ENCODE peak calls at places on chromosome 1, in five cellular contexts. Q, O, B, X and V are unnamed samples.

GRCh38 chr1:64536217-64536835 is 66.4 kb downstream of the CACHD1 start:
- DNase-seq in X (no peak), Q (no peak), B (no peak), O (no peak), V (no peak)

GRCh38 chr1:219397511-219397910 is 215.4 kb downstream of the ZC3H11B start:
- DNase-seq in Q (no peak), O (no peak), X (no peak), B (no peak), V (no peak)

GRCh38 chr1:25729045-25729444 is 70.9 kb upstream of the SELENON start:
- DNase-seq in O (no peak), Q (no peak), X (no peak), B (no peak), V (no peak)

GRCh38 chr1:17597651-17598050 is 58.2 kb downstream of the ARHGEF10L start:
- DNase-seq in X (no peak), O (no peak), Q (no peak), B (no peak), V (no peak)

GRCh38 chr1:193437785-193438184 is 251.4 kb upstream of the B3GALT2 start:
- DNase-seq in X (no peak), Q (no peak), O (no peak), B (no peak), V (no peak)

GRCh38 chr1:22142315-22143064 is 407 bp downstream of the WNT4 start:
- DNase-seq in O (no peak), X (no peak), B (peak; percentile 21), Q (no peak), V (peak; percentile 28)

GRCh38 chr1:236887081-236887480 is 92.0 kb downstream of the MTR start:
- DNase-seq in B (no peak), Q (no peak), O (no peak), X (no peak), V (no peak)

GRCh38 chr1:177973585-177973984 is 3.7 kb upstream of the SEC16B start:
- DNase-seq in Q (no peak), O (no peak), B (no peak), X (no peak), V (no peak)

GRCh38 chr1:103177146-103177850 is 69.0 kb upstream of the COL11A1 start:
- DNase-seq in B (no peak), O (no peak), X (no peak), Q (no peak), V (no peak)

GRCh38 chr1:115456441-115456961 is 118.5 kb upstream of the NGF start:
- DNase-seq in X (no peak), B (peak; percentile 26), Q (no peak), O (no peak), V (no peak)

GRCh38 chr1:25795227-25795626 is 4.8 kb upstream of the SELENON start:
- DNase-seq in Q (no peak), B (no peak), X (no peak), O (no peak), V (no peak)

GRCh38 chr1:117010310-117010969 is 8.9 kb downstream of the CD101 start:
- DNase-seq in Q (no peak), B (no peak), O (no peak), X (no peak), V (no peak)

GRCh38 chr1:62882161-62882560 is 98.2 kb downstream of the ATG4C start:
- DNase-seq in Q (no peak), B (no peak), O (no peak), X (no peak), V (no peak)

GRCh38 chr1:63746129-63746864 is 27.5 kb upstream of the ROR1 start:
- DNase-seq in X (peak; percentile 88), B (peak; percentile 98), O (peak; percentile 82), Q (no peak), V (peak; percentile 94)

GRCh38 chr1:20366766-20367602 is 76.3 kb downstream of the VWA5B1 start:
- DNase-seq in Q (no peak), O (no peak), X (peak; percentile 58), B (peak; percentile 46), V (peak; percentile 49)

GRCh38 chr1:174692313-174692712 is 244.5 kb downstream of the GPR52 start:
- DNase-seq in B (peak; percentile 10), O (no peak), Q (no peak), X (peak; percentile 41), V (peak; percentile 67)

GRCh38 chr1:199687321-199687720 is 340.2 kb upstream of the NR5A2 start:
- DNase-seq in O (no peak), X (peak; percentile 16), B (peak; percentile 28), Q (no peak), V (peak; percentile 25)

GRCh38 chr1:65105596-65105995 is 42.4 kb upstream of the AK4 start:
- DNase-seq in Q (no peak), X (no peak), B (no peak), O (no peak), V (peak; percentile 4)

GRCh38 chr1:221419513-221420088 is 322.3 kb downstream of the DUSP10 start:
- DNase-seq in Q (no peak), B (peak; percentile 86), O (no peak), X (peak; percentile 88), V (peak; percentile 45)

GRCh38 chr1:174519845-174520244 is 72.1 kb downstream of the GPR52 start:
- DNase-seq in B (no peak), O (no peak), X (no peak), Q (peak; percentile 57), V (no peak)

GRCh38 chr1:109954180-109954579 is 30.4 kb upstream of the AHCYL1 start:
- DNase-seq in B (no peak), Q (peak; percentile 51), O (no peak), X (no peak), V (no peak)

GRCh38 chr1:171251042-171251740 is 2.9 kb downstream of the FMO1 start:
- DNase-seq in X (peak; percentile 20), B (peak; percentile 19), Q (no peak), O (no peak), V (peak; percentile 41)

GRCh38 chr1:47703161-47703825 is 265.4 kb downstream of the FOXD2 start:
- DNase-seq in B (no peak), Q (no peak), O (no peak), X (peak; percentile 14), V (no peak)

GRCh38 chr1:59475737-59476136 is 178.8 kb downstream of the FGGY start:
- DNase-seq in O (no peak), Q (no peak), B (peak; percentile 18), X (no peak), V (no peak)

GRCh38 chr1:2548068-2548589 is 8.0 kb upstream of the TNFRSF14 start:
- DNase-seq in X (peak; percentile 62), O (no peak), B (peak; percentile 55), Q (peak; percentile 87), V (peak; percentile 73)

GRCh38 chr1:235597867-235598553 is 51.6 kb downstream of the GNG4 start:
- DNase-seq in Q (no peak), O (no peak), B (peak; percentile 33), X (peak; percentile 57), V (peak; percentile 71)

GRCh38 chr1:211352985-211353515 is 26.4 kb downstream of the TRAF5 start:
- DNase-seq in B (no peak), X (no peak), Q (no peak), O (no peak), V (peak; percentile 23)

GRCh38 chr1:83497563-83497962 is 501.4 kb downstream of the TTLL7 start:
- DNase-seq in O (no peak), X (peak; percentile 37), Q (no peak), B (no peak), V (peak; percentile 36)
- TF ChIP-seq CTCF in O (peak; percentile 23), X (no peak), Q (no peak), B (peak; percentile 15), V (peak; percentile 63)

DNA sequence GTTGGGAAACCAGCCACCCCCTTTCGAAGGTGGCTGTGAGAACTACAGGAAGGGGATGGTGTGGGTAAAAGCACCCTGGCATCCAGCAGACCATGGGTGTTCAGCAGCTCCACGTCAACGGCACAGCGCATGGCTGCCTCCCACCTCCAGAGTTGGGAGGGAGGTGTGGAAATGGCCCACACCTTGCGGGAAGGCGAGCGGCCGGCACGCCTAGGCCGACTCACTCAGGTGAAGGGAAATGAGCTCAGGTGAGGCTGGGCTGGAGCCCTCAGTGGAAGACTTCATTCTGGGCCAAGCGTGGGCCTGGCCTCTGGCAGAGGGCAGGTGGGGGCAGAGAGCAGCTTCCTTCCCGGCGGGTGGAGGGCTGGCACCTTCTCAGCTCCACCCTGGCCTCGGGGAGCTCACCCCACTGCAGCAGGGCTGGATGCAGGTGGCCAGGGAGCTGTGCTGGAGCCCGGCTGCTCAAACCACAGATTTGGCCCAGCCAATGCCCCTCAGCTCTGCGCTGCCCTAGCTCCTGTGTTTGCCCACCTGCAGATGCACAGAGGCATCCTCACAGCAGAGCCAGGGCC is 24.8 kb upstream of the ALDH4A1 start:
- DNase-seq in O (no peak), Q (no peak), B (no peak), X (no peak), V (no peak)
- H3K4me3 ChIP-seq in O (no peak overlapping the region), Q (no peak overlapping the region), B (no peak overlapping the region), X (peak overlapping the region; percentile 28), V (no peak overlapping the region)

GRCh38 chr1:241985787-241986186 is 13.1 kb downstream of the MAP1LC3C start:
- DNase-seq in O (no peak), B (peak; percentile 41), X (peak; percentile 58), Q (no peak), V (peak; percentile 71)
- TF ChIP-seq CTCF in O (peak; percentile 61), B (peak; percentile 70), X (peak; percentile 50), Q (peak; percentile 56), V (peak; percentile 78)

GRCh38 chr1:150516616-150517015 is 1.1 kb downstream of the FALEC start:
- DNase-seq in Q (no peak), B (peak; percentile 19), X (no peak), O (no peak), V (peak; percentile 72)
- H3K4me3 ChIP-seq in Q (no peak overlapping the region), B (peak overlapping the region; percentile 57), X (peak overlapping the region; percentile 67), O (no peak overlapping the region), V (peak overlapping the region; percentile 79)

GRCh38 chr1:214544791-214545190 is 6.6 kb downstream of the PTPN14 start:
- DNase-seq in O (no peak), Q (no peak), X (no peak), B (no peak), V (no peak)

GRCh38 chr1:214546886-214547641 is 4.3 kb downstream of the PTPN14 start:
- DNase-seq in B (no peak), O (no peak), Q (no peak), X (peak; percentile 40), V (no peak)

GRCh38 chr1:214546076-214546475 is 5.3 kb downstream of the PTPN14 start:
- DNase-seq in Q (no peak), B (no peak), X (no peak), O (no peak), V (no peak)

GRCh38 chr1:214547747-214548146 is 3.7 kb downstream of the PTPN14 start:
- DNase-seq in O (no peak), B (no peak), X (no peak), Q (no peak), V (no peak)

GRCh38 chr1:214545293-214545692 is 6.1 kb downstream of the PTPN14 start:
- DNase-seq in X (no peak), B (no peak), O (no peak), Q (no peak), V (no peak)
- TF ChIP-seq CTCF in X (no peak), B (no peak), O (no peak), Q (no peak), V (no peak)